ENCODE peak calls at places on chromosomes 6 and 20, in four cellular contexts. One of them, this sample, is unnamed.

GRCh38 chr20:32378461-32378860 is 20.3 kb downstream of the ASXL1 start:
- DNase-seq in stimulated activated CD4-positive, alpha-beta T cell treated with anti-CD3 and anti-CD28 coated beads, Interleukin-12 subunit alpha, Interleukin-12 subunit beta, amount 100 ng/mL, for 4 hours: no peak
- DNase-seq in stromal cell of bone marrow: no peak
- DNase-seq in NCI-H446: no peak
- DNase-seq in this sample: no peak

GRCh38 chr6:6783736-6784135 is 195.2 kb downstream of the LY86 start:
- DNase-seq in NCI-H446: no peak
- DNase-seq in stimulated activated CD4-positive, alpha-beta T cell treated with anti-CD3 and anti-CD28 coated beads, Interleukin-12 subunit alpha, Interleukin-12 subunit beta, amount 100 ng/mL, for 4 hours: no peak
- DNase-seq in stromal cell of bone marrow: no peak
- DNase-seq in this sample: no peak

GRCh38 chr6:166676270-166676860 is 49.3 kb upstream of the RPS6KA2 start:
- DNase-seq in NCI-H446: no peak
- DNase-seq in stromal cell of bone marrow: no peak
- DNase-seq in stimulated activated CD4-positive, alpha-beta T cell treated with anti-CD3 and anti-CD28 coated beads, Interleukin-12 subunit alpha, Interleukin-12 subunit beta, amount 100 ng/mL, for 4 hours: no peak
- DNase-seq in this sample: no peak

GRCh38 chr6:38773338-38773737 is 58.2 kb downstream of the DNAH8 start:
- DNase-seq in NCI-H446: peak; percentile 3
- DNase-seq in stromal cell of bone marrow: no peak
- DNase-seq in stimulated activated CD4-positive, alpha-beta T cell treated with anti-CD3 and anti-CD28 coated beads, Interleukin-12 subunit alpha, Interleukin-12 subunit beta, amount 100 ng/mL, for 4 hours: no peak
- DNase-seq in this sample: no peak

GRCh38 chr20:10591956-10592521 is 81.8 kb downstream of the JAG1 start:
- DNase-seq in stimulated activated CD4-positive, alpha-beta T cell treated with anti-CD3 and anti-CD28 coated beads, Interleukin-12 subunit alpha, Interleukin-12 subunit beta, amount 100 ng/mL, for 4 hours: no peak
- DNase-seq in NCI-H446: no peak
- DNase-seq in stromal cell of bone marrow: no peak
- DNase-seq in this sample: no peak

GRCh38 chr20:62961310-62961783 is 8.8 kb downstream of the SLC17A9 start:
- DNase-seq in stimulated activated CD4-positive, alpha-beta T cell treated with anti-CD3 and anti-CD28 coated beads, Interleukin-12 subunit alpha, Interleukin-12 subunit beta, amount 100 ng/mL, for 4 hours: no peak
- DNase-seq in NCI-H446: no peak
- DNase-seq in stromal cell of bone marrow: no peak
- DNase-seq in this sample: no peak

GRCh38 chr6:12884983-12885382 is 168.4 kb downstream of the PHACTR1 start:
- DNase-seq in NCI-H446: no peak
- DNase-seq in stimulated activated CD4-positive, alpha-beta T cell treated with anti-CD3 and anti-CD28 coated beads, Interleukin-12 subunit alpha, Interleukin-12 subunit beta, amount 100 ng/mL, for 4 hours: no peak
- DNase-seq in stromal cell of bone marrow: no peak
- DNase-seq in this sample: no peak

GRCh38 chr6:79612918-79613317 is 18.2 kb upstream of the SH3BGRL2 start:
- DNase-seq in stromal cell of bone marrow: no peak
- DNase-seq in NCI-H446: no peak
- DNase-seq in stimulated activated CD4-positive, alpha-beta T cell treated with anti-CD3 and anti-CD28 coated beads, Interleukin-12 subunit alpha, Interleukin-12 subunit beta, amount 100 ng/mL, for 4 hours: no peak
- DNase-seq in this sample: no peak

GRCh38 chr6:104284872-104285271 is 574.8 kb downstream of the HACE1 start:
- DNase-seq in stimulated activated CD4-positive, alpha-beta T cell treated with anti-CD3 and anti-CD28 coated beads, Interleukin-12 subunit alpha, Interleukin-12 subunit beta, amount 100 ng/mL, for 4 hours: no peak
- DNase-seq in NCI-H446: no peak
- DNase-seq in stromal cell of bone marrow: no peak
- DNase-seq in this sample: no peak

GRCh38 chr6:44464527-44465310 is 77.2 kb downstream of the CDC5L start:
- DNase-seq in NCI-H446: no peak
- DNase-seq in stimulated activated CD4-positive, alpha-beta T cell treated with anti-CD3 and anti-CD28 coated beads, Interleukin-12 subunit alpha, Interleukin-12 subunit beta, amount 100 ng/mL, for 4 hours: no peak
- DNase-seq in stromal cell of bone marrow: no peak
- DNase-seq in this sample: no peak

GRCh38 chr20:13128173-13128572 is 92.9 kb upstream of the ISM1 start:
- DNase-seq in stimulated activated CD4-positive, alpha-beta T cell treated with anti-CD3 and anti-CD28 coated beads, Interleukin-12 subunit alpha, Interleukin-12 subunit beta, amount 100 ng/mL, for 4 hours: no peak
- DNase-seq in NCI-H446: no peak
- DNase-seq in stromal cell of bone marrow: no peak
- DNase-seq in this sample: no peak

GRCh38 chr6:27129095-27129815 is 118.2 kb upstream of the PRSS16 start:
- DNase-seq in NCI-H446: no peak
- DNase-seq in stimulated activated CD4-positive, alpha-beta T cell treated with anti-CD3 and anti-CD28 coated beads, Interleukin-12 subunit alpha, Interleukin-12 subunit beta, amount 100 ng/mL, for 4 hours: no peak
- DNase-seq in stromal cell of bone marrow: no peak
- DNase-seq in this sample: no peak

GRCh38 chr20:62301773-62302340 is 940 bp upstream of the ADRM1 start:
- DNase-seq in NCI-H446: peak; percentile 86
- DNase-seq in stimulated activated CD4-positive, alpha-beta T cell treated with anti-CD3 and anti-CD28 coated beads, Interleukin-12 subunit alpha, Interleukin-12 subunit beta, amount 100 ng/mL, for 4 hours: peak; percentile 82
- DNase-seq in stromal cell of bone marrow: peak; percentile 91
- DNase-seq in this sample: peak; percentile 60

GRCh38 chr20:9204979-9205378 is 136.1 kb downstream of the PLCB4 start:
- DNase-seq in stromal cell of bone marrow: no peak
- DNase-seq in stimulated activated CD4-positive, alpha-beta T cell treated with anti-CD3 and anti-CD28 coated beads, Interleukin-12 subunit alpha, Interleukin-12 subunit beta, amount 100 ng/mL, for 4 hours: no peak
- DNase-seq in NCI-H446: no peak
- DNase-seq in this sample: no peak

GRCh38 chr6:34795836-34796425 is 4.0 kb downstream of the BLTP3A start:
- DNase-seq in NCI-H446: no peak
- DNase-seq in stromal cell of bone marrow: no peak
- DNase-seq in stimulated activated CD4-positive, alpha-beta T cell treated with anti-CD3 and anti-CD28 coated beads, Interleukin-12 subunit alpha, Interleukin-12 subunit beta, amount 100 ng/mL, for 4 hours: no peak
- DNase-seq in this sample: no peak

GRCh38 chr6:48541669-48542068 is 430.7 kb upstream of the PTCHD4 start:
- DNase-seq in stromal cell of bone marrow: no peak
- DNase-seq in stimulated activated CD4-positive, alpha-beta T cell treated with anti-CD3 and anti-CD28 coated beads, Interleukin-12 subunit alpha, Interleukin-12 subunit beta, amount 100 ng/mL, for 4 hours: no peak
- DNase-seq in NCI-H446: no peak
- DNase-seq in this sample: no peak

GRCh38 chr6:44010411-44011349 is 116.6 kb downstream of the MRPL14 start:
- DNase-seq in NCI-H446: peak; percentile 29
- DNase-seq in stromal cell of bone marrow: peak; percentile 98
- DNase-seq in stimulated activated CD4-positive, alpha-beta T cell treated with anti-CD3 and anti-CD28 coated beads, Interleukin-12 subunit alpha, Interleukin-12 subunit beta, amount 100 ng/mL, for 4 hours: no peak
- DNase-seq in this sample: peak; percentile 99

This sample was measured in skeletal muscle cell.